ENCODE peak calls at places on chromosome 20, in seven cellular contexts. U, A, G, J, Q, B and Z are unnamed samples.

GRCh38 chr20:48725589-48725991 is 102.2 kb downstream of the PREX1 start:
- DNase-seq in J (no peak), Q (no peak), A (no peak), B (no peak), U (peak), G (no peak), Z (no peak)

GRCh38 chr20:32028647-32029372 is 18.6 kb downstream of the CCM2L start:
- DNase-seq in A (no peak), J (no peak), U (no peak), B (peak), Q (no peak), G (no peak), Z (no peak)

GRCh38 chr20:41141153-41141815 is 3.9 kb downstream of the PLCG1 start:
- DNase-seq in U (peak), B (no peak), A (no peak), Q (peak), G (no peak), J (no peak), Z (no peak)

GRCh38 chr20:8018928-8019177 is 708 bp downstream of the TMX4 start:
- DNase-seq in J (peak), Q (peak), A (peak), B (no peak), G (no peak), U (peak), Z (no peak)

GRCh38 chr20:47165376-47165865 is 191.1 kb downstream of the ZMYND8 start:
- DNase-seq in Q (no peak), J (no peak), G (no peak), B (no peak), U (no peak), A (no peak), Z (no peak)

GRCh38 chr20:15107952-15108351 is 770.5 kb upstream of the FLRT3 start:
- DNase-seq in B (no peak), U (no peak), Q (no peak), G (no peak), J (peak), A (no peak), Z (no peak)

GRCh38 chr20:3759316-3759715 is 8.2 kb downstream of the ADISSP start:
- DNase-seq in A (no peak), U (no peak), B (no peak), Q (no peak), G (no peak), J (no peak), Z (no peak)

GRCh38 chr20:36775196-36775595 is 1.6 kb upstream of the DSN1 start:
- DNase-seq in B (peak), U (no peak), Q (no peak), G (no peak), J (no peak), A (no peak), Z (no peak)

GRCh38 chr20:38165089-38165965 is at the start of gene TGM2:
- DNase-seq in J (peak), B (no peak), A (no peak), G (peak), U (peak), Q (no peak), Z (peak)

GRCh38 chr20:15756401-15756800 is 816.8 kb downstream of the KIF16B start:
- DNase-seq in A (peak), U (no peak), J (no peak), G (no peak), Q (no peak), B (no peak), Z (no peak)

GRCh38 chr20:4134861-4135379 is 119.6 kb upstream of the RNF24 start:
- DNase-seq in U (no peak), B (no peak), G (no peak), J (no peak), Q (no peak), A (no peak), Z (no peak)

GRCh38 chr20:37804584-37805566 is 98.1 kb upstream of the VSTM2L start:
- DNase-seq in A (no peak), U (peak), Q (peak), B (no peak), J (no peak), G (peak), Z (no peak)

GRCh38 chr20:18692453-18692852 is 104.6 kb downstream of the DTD1 start:
- DNase-seq in G (no peak), U (peak), J (no peak), B (peak), Q (no peak), A (no peak), Z (no peak)

GRCh38 chr20:62262064-62262463 is 23.7 kb downstream of the OSBPL2 start:
- DNase-seq in A (no peak), Q (no peak), J (no peak), U (no peak), G (no peak), B (no peak), Z (no peak)

GRCh38 chr20:63473555-63474449 is 1.3 kb upstream of the KCNQ2 start:
- DNase-seq in J (no peak), B (no peak), Q (no peak), G (no peak), A (peak), U (no peak), Z (no peak)

GRCh38 chr20:37347891-37348642 is 2.1 kb downstream of the SRC start:
- DNase-seq in U (no peak), Q (no peak), J (no peak), G (no peak), B (no peak), A (no peak), Z (no peak)

GRCh38 chr20:24953204-24953565 is 4.1 kb downstream of the CST7 start:
- DNase-seq in Q (no peak), U (no peak), A (no peak), B (no peak), G (no peak), J (no peak), Z (no peak)

GRCh38 chr20:2771631-2772080 is 28.8 kb downstream of the CPXM1 start:
- DNase-seq in B (no peak), J (no peak), U (peak), Q (peak), G (no peak), A (no peak), Z (no peak)

GRCh38 chr20:57698191-57698866 is 11.5 kb downstream of the PMEPA1 start:
- DNase-seq in J (peak), U (peak), Q (no peak), B (no peak), A (no peak), G (no peak), Z (peak)

GRCh38 chr20:43384321-43384940 is 73.3 kb upstream of the SRSF6 start:
- DNase-seq in G (no peak), A (no peak), B (no peak), U (no peak), J (no peak), Q (no peak), Z (no peak)

GRCh38 chr20:51327251-51327841 is 215.2 kb downstream of the NFATC2 start:
- DNase-seq in B (no peak), A (no peak), Q (no peak), U (peak), G (peak), J (no peak), Z (peak)